ENCODE peak calls at places on chromosomes 1 and 21, in five cellular contexts. T is AG09309, H is tibial artery, L is NB4, O is heart right ventricle. W is an unnamed sample.

GRCh38 chr1:67748630-67749029 is 63.6 kb downstream of the GADD45A start:
- DNase-seq in T (peak), H (no peak), L (no peak), O (no peak), W (peak)

GRCh38 chr1:185325413-185325812 is 8.4 kb upstream of the IVNS1ABP start:
- DNase-seq in T (no peak), H (no peak), L (no peak), O (no peak), W (no peak)

GRCh38 chr21:31752352-31752751 is 20.4 kb upstream of the SCAF4 start:
- DNase-seq in T (no peak), H (no peak), L (peak), O (no peak), W (no peak)

GRCh38 chr1:29685387-29685786 is 449.1 kb downstream of the PTPRU start:
- DNase-seq in T (no peak), H (peak), L (no peak), O (no peak), W (no peak)

GRCh38 chr1:94413311-94413710 is 4.9 kb upstream of the ABCD3 start:
- DNase-seq in T (no peak), H (no peak), L (peak), O (no peak), W (no peak)

GRCh38 chr1:16980473-16981268 is at the start of gene MFAP2:
- DNase-seq in T (no peak), H (no peak), L (no peak), O (no peak), W (no peak)

GRCh38 chr1:243727503-243728191 is 122.4 kb downstream of the AKT3 start:
- DNase-seq in T (no peak), H (no peak), L (peak), O (no peak), W (no peak)

GRCh38 chr1:24379733-24380315 is 33.8 kb downstream of the STPG1 start:
- DNase-seq in T (no peak), H (no peak), L (no peak), O (no peak), W (no peak)

GRCh38 chr1:156246241-156246761 is 1.6 kb downstream of the PAQR6 start:
- DNase-seq in T (no peak), H (no peak), L (peak), O (no peak), W (no peak)

GRCh38 chr21:45525153-45525909 is 16.9 kb downstream of the SLC19A1 start:
- DNase-seq in T (no peak), H (peak), L (no peak), O (peak), W (no peak)

GRCh38 chr1:219665089-219665488 is 52.2 kb upstream of the ZC3H11B start:
- DNase-seq in T (no peak), H (no peak), L (no peak), O (no peak), W (no peak)

DNA sequence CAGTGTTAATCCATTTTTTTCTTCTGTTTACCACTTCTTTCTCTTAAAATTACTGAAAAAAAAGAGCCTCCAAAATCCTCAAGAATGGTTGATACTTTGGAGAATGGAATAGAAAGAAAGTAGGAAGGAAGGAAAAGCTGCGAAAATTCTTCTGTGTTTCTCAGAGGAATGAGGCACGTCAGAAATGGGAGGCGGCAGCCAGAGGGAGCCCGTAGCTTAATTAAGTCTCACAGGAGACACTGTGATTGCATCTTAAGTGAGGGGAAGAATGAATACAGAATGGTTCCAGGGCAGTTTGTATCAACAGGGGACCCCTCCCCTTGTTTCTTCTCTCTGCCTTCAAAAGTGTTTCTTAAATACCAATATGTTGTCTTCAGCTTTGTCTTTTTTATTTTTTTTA is 1099.5 kb downstream of the PLA2G4A start:
- DNase-seq in T (no peak), H (no peak), L (no peak), O (no peak), W (no peak)
- TF ChIP-seq CTCF in T (no peak), H (no peak), L (no peak), O (peak), W (no peak)

GRCh38 chr1:56410405-56410804 is 169.0 kb downstream of the PLPP3 start:
- DNase-seq in T (no peak), H (no peak), L (no peak), O (no peak), W (no peak)

GRCh38 chr1:56411021-56411420 is 168.3 kb downstream of the PLPP3 start:
- DNase-seq in T (no peak), H (no peak), L (no peak), O (no peak), W (no peak)

GRCh38 chr1:56409112-56409691 is 170.2 kb downstream of the PLPP3 start:
- DNase-seq in T (no peak), H (no peak), L (peak), O (peak), W (no peak)

GRCh38 chr1:56413671-56414199 is 165.6 kb downstream of the PLPP3 start:
- DNase-seq in T (no peak), H (no peak), L (no peak), O (no peak), W (no peak)

GRCh38 chr1:56411484-56412180 is 167.7 kb downstream of the PLPP3 start:
- DNase-seq in T (peak), H (peak), L (no peak), O (peak), W (peak)
- TF ChIP-seq CTCF in T (peak), H (no peak), L (no peak), O (peak), W (peak)

GRCh38 chr1:201259476-201260235 is 23.6 kb upstream of the PKP1 start:
- DNase-seq in T (no peak), H (no peak), L (no peak), O (no peak), W (no peak)

GRCh38 chr1:201255470-201256362 is 27.6 kb upstream of the PKP1 start:
- DNase-seq in T (no peak), H (no peak), L (no peak), O (no peak), W (no peak)

GRCh38 chr1:201260648-201261311 is 22.5 kb upstream of the PKP1 start:
- DNase-seq in T (no peak), H (no peak), L (no peak), O (no peak), W (no peak)

GRCh38 chr1:201260236-201260591 is 23.1 kb upstream of the PKP1 start:
- DNase-seq in T (no peak), H (no peak), L (no peak), O (no peak), W (no peak)

DNA sequence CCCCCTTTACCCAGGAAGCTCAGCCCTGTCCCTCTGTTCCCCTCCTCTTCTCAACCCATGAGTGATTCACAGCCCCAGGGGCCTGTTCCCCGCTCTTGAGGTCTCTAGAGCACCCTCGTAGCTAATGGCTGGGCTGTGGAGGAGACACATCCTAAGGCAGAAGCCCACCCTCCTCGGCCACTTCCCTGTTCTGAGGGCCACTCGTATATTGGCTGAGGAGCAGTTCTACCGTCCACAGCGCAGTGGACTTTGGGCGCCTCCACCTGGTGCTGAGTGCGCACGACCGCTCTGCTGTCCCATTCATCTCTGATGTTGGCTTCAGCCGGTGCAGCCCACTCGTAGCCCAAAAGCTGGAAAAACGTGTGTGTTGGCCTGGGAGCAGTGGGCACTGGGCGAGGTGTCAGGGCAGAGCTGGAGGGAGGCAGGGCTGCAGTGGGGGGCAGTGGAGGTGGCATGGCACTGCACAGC is 24.5 kb upstream of the PKP1 start:
- DNase-seq in T (no peak), H (no peak), L (no peak), O (no peak), W (no peak)
- TF ChIP-seq CTCF in T (no peak), H (no peak), L (no peak), O (no peak), W (no peak)

DNA sequence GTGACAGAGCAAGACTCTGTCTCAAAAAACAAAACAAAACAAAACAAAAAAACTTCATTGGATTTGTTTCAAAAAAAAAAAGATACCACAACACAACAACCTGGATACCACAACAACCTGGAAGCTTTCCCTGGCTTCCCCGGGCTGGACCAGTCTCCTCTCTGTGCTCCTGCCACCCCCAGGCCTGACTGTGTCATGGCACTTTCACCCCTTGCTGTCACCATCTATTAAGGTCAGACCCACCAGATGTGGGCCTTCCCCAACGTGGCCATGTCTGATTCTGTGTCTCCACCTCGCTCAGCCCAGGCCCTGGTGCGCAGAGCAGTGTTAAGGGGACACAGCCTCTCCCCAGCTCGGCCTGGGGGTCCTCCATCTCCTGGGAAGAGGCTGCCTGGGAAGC is 28.3 kb upstream of the ACOT11 start:
- DNase-seq in T (no peak), H (no peak), L (peak), O (no peak), W (no peak)
- TF ChIP-seq CTCF in T (no peak), H (no peak), L (peak), O (peak), W (no peak)

DNA sequence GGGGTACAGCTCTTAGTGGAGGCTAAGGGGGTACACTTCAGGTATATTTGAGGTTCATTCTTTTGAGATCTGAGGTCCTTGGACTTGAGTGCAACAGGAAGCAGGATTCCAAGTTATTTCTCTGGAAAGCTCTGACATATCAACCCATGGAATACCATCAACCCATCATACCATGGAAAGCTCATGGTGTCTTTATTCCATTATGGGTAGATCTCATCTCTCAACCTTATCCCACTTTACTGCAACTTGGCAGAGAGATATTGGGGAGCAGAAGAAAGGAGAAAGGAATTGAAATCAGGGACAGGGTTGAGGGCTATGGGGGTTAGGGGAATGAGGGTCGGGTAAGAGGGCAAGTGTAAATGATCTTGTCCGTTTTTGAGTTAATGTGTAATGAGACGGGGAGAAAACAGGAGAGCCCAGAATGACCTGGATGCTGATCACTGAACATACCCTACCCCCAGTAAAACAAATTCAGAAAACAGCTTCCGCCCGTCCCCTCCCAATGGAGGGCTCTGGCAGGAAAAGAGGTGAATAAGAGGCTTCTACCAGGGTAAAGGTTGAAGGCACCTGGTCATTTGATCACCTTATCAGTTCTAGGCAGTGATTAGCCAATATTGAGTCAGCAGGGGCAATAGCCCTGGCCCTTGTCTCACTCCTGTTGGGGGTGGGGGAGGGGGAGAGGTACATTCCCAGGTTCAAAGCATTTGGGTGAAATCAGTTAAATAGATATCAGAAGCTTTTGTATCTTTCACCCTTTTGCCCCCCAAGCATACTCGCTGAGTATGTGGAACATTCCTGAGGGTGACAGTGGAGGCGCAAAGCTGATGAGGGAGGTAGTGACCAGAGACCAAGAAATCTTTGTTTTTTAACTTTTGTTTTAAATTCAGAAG is 622 bp upstream of the APOA2 start:
- DNase-seq in T (no peak), H (no peak), L (no peak), O (no peak), W (no peak)
- TF ChIP-seq CTCF in T (no peak), H (no peak), L (no peak), O (no peak), W (no peak)

DNA sequence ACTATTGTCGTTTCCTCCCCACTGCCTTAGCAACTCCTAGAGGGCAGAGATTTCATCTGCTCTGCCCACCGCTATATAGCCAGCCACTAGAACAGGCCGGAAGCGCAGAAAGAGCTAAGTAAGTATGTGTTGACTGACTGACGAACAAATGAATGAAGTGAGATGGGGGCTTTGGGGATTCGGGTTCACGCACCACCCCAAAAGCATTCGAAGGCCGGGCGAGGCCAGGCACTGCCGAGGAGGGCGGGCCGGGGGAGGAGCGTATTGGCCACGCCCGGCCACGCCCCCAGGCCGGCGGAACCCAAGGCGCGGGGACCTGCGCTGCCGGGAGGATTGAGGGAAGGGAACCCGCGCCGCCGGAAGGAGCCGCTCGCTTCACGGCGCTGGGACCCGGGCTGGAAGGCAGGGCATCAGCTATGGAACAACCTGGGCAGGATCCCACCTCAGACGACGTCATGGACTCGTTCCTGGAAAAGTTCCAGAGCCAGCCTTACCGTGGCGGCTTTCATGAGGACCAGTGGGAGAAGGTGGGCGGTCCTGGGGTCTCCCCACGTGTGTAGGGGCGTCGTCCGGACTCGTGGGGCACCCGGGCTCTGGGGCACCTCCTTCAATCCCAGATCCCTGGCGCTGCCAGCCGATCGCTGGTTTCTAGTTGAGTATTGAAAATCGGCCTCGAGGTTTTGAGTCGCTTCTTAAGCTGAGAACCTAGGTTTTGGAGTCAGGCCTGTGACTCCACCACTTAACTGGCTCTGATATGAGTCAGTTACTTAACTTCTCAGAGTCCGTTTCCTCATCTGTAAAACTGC is at the start of gene TTC4:
- DNase-seq in T (peak), H (peak), L (peak), O (peak), W (peak)
- TF ChIP-seq CTCF in T (no peak), H (peak), L (no peak), O (peak), W (peak)

GRCh38 chr21:25297117-25297516 is 310.2 kb downstream of the MRPL39 start:
- DNase-seq in T (no peak), H (no peak), L (no peak), O (no peak), W (no peak)
- TF ChIP-seq CTCF in T (no peak), H (no peak), L (no peak), O (no peak), W (no peak)